ENCODE peak calls at places on chromosomes 1 and 21, in eight cellular contexts. One of them, this sample, is unnamed.

GRCh38 chr1:67726224-67726623 is 41.2 kb downstream of the GADD45A start:
- DNase-seq in pancreas: no peak
- DNase-seq in A549: no peak
- DNase-seq in adrenal gland: no peak
- DNase-seq in GM12865: no peak
- DNase-seq in AG04450: no peak
- DNase-seq in IMR-90: peak
- DNase-seq in cardiac muscle cell: no peak
- DNase-seq in this sample: no peak

GRCh38 chr1:18922848-18923475 is 20.6 kb upstream of the ALDH4A1 start:
- DNase-seq in cardiac muscle cell: no peak
- DNase-seq in A549: no peak
- DNase-seq in AG04450: no peak
- DNase-seq in pancreas: no peak
- DNase-seq in adrenal gland: peak
- DNase-seq in IMR-90: no peak
- DNase-seq in GM12865: no peak
- DNase-seq in this sample: no peak

GRCh38 chr1:22689505-22689904 is 21.1 kb upstream of the EPHB2 start:
- DNase-seq in A549: peak
- DNase-seq in AG04450: peak
- DNase-seq in GM12865: no peak
- DNase-seq in adrenal gland: no peak
- DNase-seq in pancreas: no peak
- DNase-seq in cardiac muscle cell: peak
- DNase-seq in IMR-90: peak
- DNase-seq in this sample: no peak

GRCh38 chr21:34536820-34537219 is 24.8 kb upstream of the KCNE1 start:
- DNase-seq in AG04450: no peak
- DNase-seq in IMR-90: peak
- DNase-seq in GM12865: no peak
- DNase-seq in pancreas: no peak
- DNase-seq in A549: no peak
- DNase-seq in adrenal gland: peak
- DNase-seq in cardiac muscle cell: peak
- DNase-seq in this sample: no peak

GRCh38 chr1:229629251-229629650 is 3.2 kb downstream of the URB2 start:
- DNase-seq in GM12865: no peak
- DNase-seq in cardiac muscle cell: peak
- DNase-seq in pancreas: no peak
- DNase-seq in adrenal gland: no peak
- DNase-seq in IMR-90: peak
- DNase-seq in A549: no peak
- DNase-seq in AG04450: no peak
- DNase-seq in this sample: no peak

GRCh38 chr1:192274588-192274987 is 42.2 kb upstream of the RGS21 start:
- DNase-seq in adrenal gland: no peak
- DNase-seq in GM12865: no peak
- DNase-seq in pancreas: no peak
- DNase-seq in cardiac muscle cell: no peak
- DNase-seq in AG04450: no peak
- DNase-seq in IMR-90: no peak
- DNase-seq in A549: no peak
- DNase-seq in this sample: no peak

GRCh38 chr21:42518216-42518615 is 4.6 kb downstream of the SLC37A1 start:
- DNase-seq in pancreas: no peak
- DNase-seq in IMR-90: peak
- DNase-seq in adrenal gland: peak
- DNase-seq in A549: peak
- DNase-seq in GM12865: no peak
- DNase-seq in AG04450: no peak
- DNase-seq in cardiac muscle cell: peak
- DNase-seq in this sample: no peak

GRCh38 chr1:77271851-77272250 is 10.0 kb upstream of the AK5 start:
- DNase-seq in AG04450: no peak
- DNase-seq in IMR-90: peak
- DNase-seq in pancreas: no peak
- DNase-seq in A549: no peak
- DNase-seq in cardiac muscle cell: peak
- DNase-seq in adrenal gland: no peak
- DNase-seq in GM12865: no peak
- DNase-seq in this sample: no peak

GRCh38 chr1:24970926-24971530 is 41.0 kb upstream of the RUNX3 start:
- DNase-seq in pancreas: no peak
- DNase-seq in cardiac muscle cell: peak
- DNase-seq in GM12865: no peak
- DNase-seq in IMR-90: peak
- DNase-seq in adrenal gland: no peak
- DNase-seq in A549: no peak
- DNase-seq in AG04450: no peak
- DNase-seq in this sample: no peak

GRCh38 chr1:203215573-203215972 is 13.9 kb downstream of the CHIT1 start:
- DNase-seq in IMR-90: no peak
- DNase-seq in A549: no peak
- DNase-seq in GM12865: no peak
- DNase-seq in cardiac muscle cell: no peak
- DNase-seq in AG04450: no peak
- DNase-seq in adrenal gland: no peak
- DNase-seq in pancreas: no peak
- DNase-seq in this sample: no peak

GRCh38 chr1:45230537-45230936 is 24.1 kb upstream of the ZSWIM5 start:
- DNase-seq in IMR-90: no peak
- DNase-seq in AG04450: no peak
- DNase-seq in cardiac muscle cell: no peak
- DNase-seq in GM12865: peak
- DNase-seq in pancreas: no peak
- DNase-seq in A549: no peak
- DNase-seq in adrenal gland: no peak
- DNase-seq in this sample: no peak

GRCh38 chr1:205805082-205805711 is 7.8 kb downstream of the SLC41A1 start:
- DNase-seq in pancreas: no peak
- DNase-seq in GM12865: no peak
- DNase-seq in adrenal gland: no peak
- DNase-seq in IMR-90: no peak
- DNase-seq in cardiac muscle cell: no peak
- DNase-seq in AG04450: no peak
- DNase-seq in A549: no peak
- DNase-seq in this sample: no peak

GRCh38 chr21:43989401-43989800 is 22.7 kb upstream of the TRAPPC10 start:
- DNase-seq in cardiac muscle cell: no peak
- DNase-seq in IMR-90: no peak
- DNase-seq in adrenal gland: no peak
- DNase-seq in GM12865: no peak
- DNase-seq in A549: no peak
- DNase-seq in AG04450: no peak
- DNase-seq in pancreas: no peak
- DNase-seq in this sample: no peak

GRCh38 chr1:178821134-178821866 is 49.6 kb downstream of the ANGPTL1 start:
- DNase-seq in A549: no peak
- DNase-seq in IMR-90: no peak
- DNase-seq in pancreas: no peak
- DNase-seq in adrenal gland: no peak
- DNase-seq in cardiac muscle cell: no peak
- DNase-seq in GM12865: peak
- DNase-seq in AG04450: no peak
- DNase-seq in this sample: no peak

GRCh38 chr21:33268736-33269441 is 2.7 kb downstream of the IL10RB start:
- DNase-seq in IMR-90: no peak
- DNase-seq in pancreas: peak
- DNase-seq in GM12865: peak
- DNase-seq in cardiac muscle cell: no peak
- DNase-seq in adrenal gland: no peak
- DNase-seq in AG04450: no peak
- DNase-seq in A549: peak
- DNase-seq in this sample: peak

GRCh38 chr1:3730556-3731247 is 21.5 kb upstream of the CCDC27 start:
- DNase-seq in adrenal gland: no peak
- DNase-seq in AG04450: no peak
- DNase-seq in IMR-90: no peak
- DNase-seq in GM12865: no peak
- DNase-seq in pancreas: no peak
- DNase-seq in A549: no peak
- DNase-seq in cardiac muscle cell: no peak
- DNase-seq in this sample: no peak

GRCh38 chr1:32886012-32886827 is at the start of gene HPCA:
- DNase-seq in GM12865: peak
- DNase-seq in A549: peak
- DNase-seq in AG04450: no peak
- DNase-seq in IMR-90: peak
- DNase-seq in adrenal gland: peak
- DNase-seq in cardiac muscle cell: peak
- DNase-seq in pancreas: peak
- DNase-seq in this sample: peak

GRCh38 chr1:92343061-92343460 is 44.2 kb downstream of the RPAP2 start:
- DNase-seq in pancreas: no peak
- DNase-seq in AG04450: no peak
- DNase-seq in GM12865: no peak
- DNase-seq in cardiac muscle cell: peak
- DNase-seq in adrenal gland: no peak
- DNase-seq in A549: no peak
- DNase-seq in IMR-90: no peak
- DNase-seq in this sample: no peak

GRCh38 chr1:68848017-68848416 is 351.1 kb upstream of the DEPDC1 start:
- DNase-seq in GM12865: no peak
- DNase-seq in AG04450: no peak
- DNase-seq in adrenal gland: no peak
- DNase-seq in A549: no peak
- DNase-seq in cardiac muscle cell: no peak
- DNase-seq in IMR-90: no peak
- DNase-seq in pancreas: no peak
- DNase-seq in this sample: no peak

GRCh38 chr21:26850116-26850643 is 5.0 kb upstream of the ADAMTS1 start:
- DNase-seq in AG04450: no peak
- DNase-seq in IMR-90: peak
- DNase-seq in A549: peak
- DNase-seq in cardiac muscle cell: peak
- DNase-seq in GM12865: peak
- DNase-seq in pancreas: no peak
- DNase-seq in adrenal gland: no peak
- DNase-seq in this sample: no peak

DNA sequence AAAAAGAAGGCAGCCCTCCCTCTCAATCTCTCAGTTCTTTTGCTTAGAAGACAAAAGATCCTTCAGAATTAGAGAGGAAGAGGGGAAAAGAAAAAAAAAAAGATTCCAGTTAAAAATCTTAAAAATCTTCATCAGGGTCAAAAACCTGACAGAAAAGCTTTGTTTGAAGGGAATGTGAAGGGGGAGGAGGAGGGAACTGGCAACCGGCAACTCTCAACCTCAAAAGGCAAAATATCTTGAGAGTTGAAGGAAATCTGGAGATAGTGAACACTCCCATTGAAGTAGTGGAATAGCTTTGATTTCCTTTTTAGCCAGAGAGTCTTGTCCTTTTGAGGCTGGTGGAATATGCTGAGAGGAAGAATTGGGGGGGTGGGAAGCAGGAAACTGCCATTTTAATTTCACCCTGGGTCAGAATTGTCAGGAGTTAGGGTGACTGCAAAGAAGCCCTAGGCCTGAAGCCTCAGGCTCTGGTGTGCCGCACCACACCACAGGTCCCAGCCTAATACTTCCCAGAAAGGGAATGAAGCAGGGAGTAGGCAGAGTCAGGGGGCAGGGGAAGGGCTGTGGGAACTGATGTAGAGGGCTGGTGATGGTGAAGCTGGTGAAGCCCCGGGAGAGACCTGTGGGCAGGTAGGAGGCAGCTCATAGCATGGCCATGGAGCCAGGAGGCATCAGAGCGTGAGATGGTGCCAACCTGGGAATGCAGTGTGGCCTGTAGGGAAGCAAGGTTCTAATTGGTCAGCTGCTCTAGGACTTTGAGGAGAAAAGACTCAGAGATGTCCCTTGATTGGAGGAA is 24.6 kb downstream of the KIRREL1 start:
- DNase-seq in A549: no peak
- DNase-seq in IMR-90: no peak
- DNase-seq in GM12865: no peak
- DNase-seq in pancreas: no peak
- DNase-seq in AG04450: no peak
- DNase-seq in adrenal gland: no peak
- DNase-seq in cardiac muscle cell: peak
- DNase-seq in this sample: no peak
- TF ChIP-seq CTCF in A549: no peak
- TF ChIP-seq CTCF in IMR-90: no peak
- TF ChIP-seq CTCF in GM12865: no peak
- TF ChIP-seq CTCF in pancreas: no peak
- TF ChIP-seq CTCF in AG04450: no peak
- TF ChIP-seq CTCF in adrenal gland: no peak
- TF ChIP-seq CTCF in cardiac muscle cell: no peak
- TF ChIP-seq CTCF in this sample: no peak

GRCh38 chr1:50109647-50110075 is 941 bp downstream of the ELAVL4 start:
- DNase-seq in IMR-90: no peak
- DNase-seq in pancreas: no peak
- DNase-seq in adrenal gland: peak
- DNase-seq in AG04450: no peak
- DNase-seq in GM12865: no peak
- DNase-seq in cardiac muscle cell: peak
- DNase-seq in A549: no peak
- DNase-seq in this sample: no peak
- TF ChIP-seq CTCF in IMR-90: no peak
- TF ChIP-seq CTCF in pancreas: no peak
- TF ChIP-seq CTCF in adrenal gland: no peak
- TF ChIP-seq CTCF in AG04450: no peak
- TF ChIP-seq CTCF in GM12865: no peak
- TF ChIP-seq CTCF in cardiac muscle cell: no peak
- TF ChIP-seq CTCF in A549: no peak
- TF ChIP-seq CTCF in this sample: no peak

GRCh38 chr1:41268154-41268770 is 26.2 kb upstream of the SCMH1 start:
- DNase-seq in pancreas: peak
- DNase-seq in A549: peak
- DNase-seq in GM12865: peak
- DNase-seq in AG04450: peak
- DNase-seq in adrenal gland: peak
- DNase-seq in IMR-90: peak
- DNase-seq in cardiac muscle cell: peak
- DNase-seq in this sample: peak
- TF ChIP-seq CTCF in pancreas: peak
- TF ChIP-seq CTCF in A549: peak
- TF ChIP-seq CTCF in GM12865: peak
- TF ChIP-seq CTCF in AG04450: peak
- TF ChIP-seq CTCF in adrenal gland: peak
- TF ChIP-seq CTCF in IMR-90: peak
- TF ChIP-seq CTCF in cardiac muscle cell: peak
- TF ChIP-seq CTCF in this sample: peak

DNA sequence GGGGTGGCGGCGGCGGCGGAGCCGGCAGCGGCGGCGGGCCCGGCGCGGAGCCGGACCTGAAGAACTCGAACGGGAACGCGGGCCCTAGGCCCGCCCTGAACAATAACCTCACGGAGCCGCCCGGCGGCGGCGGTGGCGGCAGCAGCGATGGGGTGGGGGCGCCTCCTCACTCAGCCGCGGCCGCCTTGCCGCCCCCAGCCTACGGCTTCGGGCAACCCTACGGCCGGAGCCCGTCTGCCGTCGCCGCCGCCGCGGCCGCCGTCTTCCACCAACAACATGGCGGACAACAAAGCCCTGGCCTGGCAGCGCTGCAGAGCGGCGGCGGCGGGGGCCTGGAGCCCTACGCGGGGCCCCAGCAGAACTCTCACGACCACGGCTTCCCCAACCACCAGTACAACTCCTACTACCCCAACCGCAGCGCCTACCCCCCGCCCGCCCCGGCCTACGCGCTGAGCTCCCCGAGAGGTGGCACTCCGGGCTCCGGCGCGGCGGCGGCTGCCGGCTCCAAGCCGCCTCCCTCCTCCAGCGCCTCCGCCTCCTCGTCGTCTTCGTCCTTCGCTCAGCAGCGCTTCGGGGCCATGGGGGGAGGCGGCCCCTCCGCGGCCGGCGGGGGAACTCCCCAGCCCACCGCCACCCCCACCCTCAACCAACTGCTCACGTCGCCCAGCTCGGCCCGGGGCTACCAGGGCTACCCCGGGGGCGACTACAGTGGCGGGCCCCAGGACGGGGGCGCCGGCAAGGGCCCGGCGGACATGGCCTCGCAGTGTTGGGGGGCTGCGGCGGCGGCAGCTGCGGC is 1.0 kb downstream of the ARID1A start:
- DNase-seq in pancreas: peak
- DNase-seq in adrenal gland: peak
- DNase-seq in GM12865: peak
- DNase-seq in cardiac muscle cell: no peak
- DNase-seq in AG04450: no peak
- DNase-seq in A549: no peak
- DNase-seq in IMR-90: no peak
- DNase-seq in this sample: peak
- TF ChIP-seq CTCF in pancreas: no peak
- TF ChIP-seq CTCF in adrenal gland: no peak
- TF ChIP-seq CTCF in GM12865: no peak
- TF ChIP-seq CTCF in cardiac muscle cell: no peak
- TF ChIP-seq CTCF in AG04450: no peak
- TF ChIP-seq CTCF in A549: no peak
- TF ChIP-seq CTCF in IMR-90: no peak
- TF ChIP-seq CTCF in this sample: no peak